ENCODE peak calls at places on chromosomes 11 and 22, in eight cellular contexts. R is psoas muscle; Z is HTR-8/SVneo; A is CD4-positive, alpha-beta memory T cell; U is mesothelial cell of epicardium; Y is naive thymus-derived CD8-positive, alpha-beta T cell; C is activated CD4-positive, CD25-positive, alpha-beta regulatory T cell; K is AG04450. B is an unnamed sample.

GRCh38 chr11:66219846-66220565 is 48.4 kb upstream of the RAB1B start:
- DNase-seq in R (no peak), Z (no peak), A (no peak), U (no peak), Y (no peak), C (no peak), K (no peak), B (no peak)

GRCh38 chr11:36012979-36013378 is 69.1 kb downstream of the LDLRAD3 start:
- DNase-seq in R (no peak), Z (no peak), A (no peak), U (no peak), Y (no peak), C (no peak), K (no peak), B (no peak)

GRCh38 chr11:57530215-57530595 is 349 bp downstream of the TIMM10 start:
- DNase-seq in R (no peak), Z (no peak), A (no peak), U (no peak), Y (no peak), C (no peak), K (no peak), B (no peak)

GRCh38 chr11:22634897-22635629 is 9.4 kb upstream of the FANCF start:
- DNase-seq in R (no peak), Z (no peak), A (no peak), U (no peak), Y (no peak), C (no peak), K (no peak), B (peak)

GRCh38 chr11:134252539-134253188 is 488 bp downstream of the THYN1 start:
- DNase-seq in R (no peak), Z (no peak), A (no peak), U (no peak), Y (peak), C (no peak), K (no peak), B (no peak)

GRCh38 chr22:46187862-46188261 is 37.5 kb downstream of the PPARA start:
- DNase-seq in R (no peak), Z (no peak), A (no peak), U (no peak), Y (no peak), C (no peak), K (no peak), B (no peak)

GRCh38 chr11:33753304-33753703 is 17.1 kb upstream of the CD59 start:
- DNase-seq in R (no peak), Z (no peak), A (no peak), U (no peak), Y (no peak), C (no peak), K (peak), B (no peak)

GRCh38 chr22:36580846-36581245 is 51.9 kb upstream of the EIF3D start:
- DNase-seq in R (no peak), Z (no peak), A (no peak), U (no peak), Y (no peak), C (no peak), K (no peak), B (no peak)

GRCh38 chr11:79352304-79352703 is 88.5 kb downstream of the TENM4 start:
- DNase-seq in R (no peak), Z (no peak), A (no peak), U (no peak), Y (no peak), C (no peak), K (no peak), B (no peak)

GRCh38 chr11:131169057-131169456 is 201.4 kb upstream of the NTM start:
- DNase-seq in R (no peak), Z (no peak), A (no peak), U (no peak), Y (no peak), C (no peak), K (no peak), B (no peak)

GRCh38 chr11:73330569-73331093 is 22.6 kb downstream of the ARHGEF17 start:
- DNase-seq in R (no peak), Z (peak), A (no peak), U (no peak), Y (no peak), C (no peak), K (no peak), B (no peak)

GRCh38 chr11:57343825-57344224 is 5.7 kb downstream of the P2RX3 start:
- DNase-seq in R (no peak), Z (no peak), A (no peak), U (no peak), Y (no peak), C (no peak), K (no peak), B (no peak)